ENCODE peak calls at places on chromosomes 5 and 9, in seven cellular contexts. J, G, M, Y, X, S and Z are unnamed samples.

GRCh38 chr9:17402309-17402708 is 176.6 kb upstream of the SH3GL2 start:
- DNase-seq in J (no peak), G (peak), M (peak), Y (no peak), X (peak), S (peak), Z (no peak)

GRCh38 chr9:89422151-89422918 is 75.6 kb downstream of the SEMA4D start:
- DNase-seq in J (no peak), G (peak), M (no peak), Y (no peak), X (no peak), S (peak), Z (no peak)

GRCh38 chr5:62578540-62578939 is at the start of gene LRRC70:
- DNase-seq in J (no peak), G (peak), M (peak), Y (no peak), X (peak), S (peak), Z (no peak)

GRCh38 chr5:820245-820644 is 30.5 kb downstream of the ZDHHC11 start:
- DNase-seq in J (peak), G (no peak), M (no peak), Y (no peak), X (no peak), S (no peak), Z (no peak)

GRCh38 chr5:73896117-73896516 is 270.1 kb downstream of the ARHGEF28 start:
- DNase-seq in J (no peak), G (no peak), M (no peak), Y (no peak), X (no peak), S (no peak), Z (no peak)

GRCh38 chr9:95264954-95265615 is 52.4 kb downstream of the FANCC start:
- DNase-seq in J (peak), G (peak), M (peak), Y (no peak), X (peak), S (peak), Z (no peak)

GRCh38 chr5:55816342-55816741 is 34.8 kb upstream of the IL31RA start:
- DNase-seq in J (peak), G (peak), M (peak), Y (no peak), X (no peak), S (peak), Z (peak)

GRCh38 chr5:67156976-67157583 is 39.5 kb downstream of the CD180 start:
- DNase-seq in J (no peak), G (peak), M (peak), Y (no peak), X (peak), S (peak), Z (no peak)

DNA sequence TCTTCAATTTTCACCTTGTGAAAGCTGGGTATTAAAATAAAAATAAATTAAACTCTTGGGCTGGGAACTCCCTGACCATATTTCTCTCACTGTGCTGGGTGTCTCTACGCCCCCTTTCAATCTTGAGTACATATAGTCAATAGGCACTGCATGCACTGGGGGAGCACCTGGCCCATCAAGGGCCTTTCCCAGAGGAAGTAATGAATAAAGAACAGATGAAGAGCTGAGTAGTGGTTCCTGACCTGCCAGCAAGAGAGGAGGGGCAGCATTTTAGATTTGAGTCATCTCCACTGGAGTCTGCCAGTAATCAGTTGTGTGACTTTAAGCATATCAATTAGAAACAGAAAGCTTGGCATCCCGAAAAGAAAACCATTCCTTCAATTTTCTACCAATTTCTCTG is 6.2 kb downstream of the MAPKAP1 start:
- DNase-seq in J (no peak), G (no peak), M (peak), Y (no peak), X (no peak), S (no peak), Z (peak)
- H3K4me3 ChIP-seq in J (no peak), G (no peak), M (no peak), Y (no peak), X (no peak), S (no peak), Z (peak)

DNA sequence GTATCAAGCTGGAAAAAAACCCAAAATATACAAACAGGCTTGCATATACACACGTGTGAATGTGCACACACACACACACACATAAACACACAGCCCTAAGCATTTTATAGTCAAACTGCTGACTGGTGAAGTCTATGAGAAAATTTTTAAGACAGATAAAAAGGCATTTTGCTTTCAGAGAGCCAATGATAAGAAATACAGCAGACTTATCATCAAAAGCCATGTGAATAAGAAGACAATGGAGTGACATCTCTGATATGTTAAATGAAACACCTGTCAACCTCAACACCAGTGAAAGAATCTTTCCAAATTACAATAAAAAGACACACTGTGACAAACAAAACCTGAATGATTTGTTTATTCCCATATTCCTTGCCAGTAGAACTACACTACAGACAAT is 233.3 kb downstream of the CDH9 start:
- DNase-seq in J (no peak), G (no peak), M (no peak), Y (no peak), X (no peak), S (no peak), Z (no peak)
- TF ChIP-seq CTCF in J (no peak), G (no peak), M (no peak), Y (no peak), X (no peak), S (no peak), Z (no peak)

GRCh38 chr9:23820731-23821399 is 5.2 kb downstream of the ELAVL2 start:
- DNase-seq in J (no peak), G (no peak), M (no peak), Y (no peak), X (peak), S (no peak), Z (no peak)
- H3K4me3 ChIP-seq in J (no peak), G (no peak), M (no peak), Y (peak), X (peak), S (no peak), Z (peak)

DNA sequence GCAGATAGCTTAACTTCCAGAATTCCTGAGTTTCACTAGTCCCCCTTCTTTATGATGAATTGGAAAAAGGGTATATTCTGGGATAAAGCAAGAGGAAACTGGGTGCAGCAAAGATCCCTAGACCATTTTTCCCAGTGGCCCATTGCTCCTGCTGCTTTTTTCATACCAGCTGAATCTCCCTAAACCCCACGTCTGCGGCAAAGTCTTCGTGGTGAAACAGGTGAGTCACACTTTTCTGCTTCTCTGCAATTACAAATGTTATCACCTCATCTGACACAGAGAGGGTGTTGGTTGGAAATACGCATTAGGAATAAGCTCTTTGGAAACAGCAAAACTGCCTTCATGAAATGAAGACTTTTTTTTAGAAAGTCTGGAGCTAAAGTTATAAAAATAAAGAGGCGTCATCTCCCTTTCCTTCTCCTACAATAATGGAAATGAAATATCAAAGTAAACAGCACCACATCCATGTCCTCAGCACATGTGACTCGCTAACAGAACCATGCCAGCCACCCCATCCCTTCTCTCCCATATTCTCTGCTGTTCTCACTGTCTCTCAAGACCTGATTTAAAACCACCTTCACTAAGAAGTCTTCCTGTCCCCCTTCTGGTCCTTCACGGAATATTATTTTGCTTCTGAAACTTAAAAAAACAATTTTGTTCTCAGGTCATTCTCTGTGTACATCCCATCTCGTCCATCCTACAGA is 39.5 kb upstream of the GLRX start:
- DNase-seq in J (peak), G (peak), M (peak), Y (no peak), X (no peak), S (peak), Z (no peak)
- TF ChIP-seq CTCF in J (no peak), G (peak), M (peak), Y (no peak), X (no peak), S (peak), Z (no peak)

DNA sequence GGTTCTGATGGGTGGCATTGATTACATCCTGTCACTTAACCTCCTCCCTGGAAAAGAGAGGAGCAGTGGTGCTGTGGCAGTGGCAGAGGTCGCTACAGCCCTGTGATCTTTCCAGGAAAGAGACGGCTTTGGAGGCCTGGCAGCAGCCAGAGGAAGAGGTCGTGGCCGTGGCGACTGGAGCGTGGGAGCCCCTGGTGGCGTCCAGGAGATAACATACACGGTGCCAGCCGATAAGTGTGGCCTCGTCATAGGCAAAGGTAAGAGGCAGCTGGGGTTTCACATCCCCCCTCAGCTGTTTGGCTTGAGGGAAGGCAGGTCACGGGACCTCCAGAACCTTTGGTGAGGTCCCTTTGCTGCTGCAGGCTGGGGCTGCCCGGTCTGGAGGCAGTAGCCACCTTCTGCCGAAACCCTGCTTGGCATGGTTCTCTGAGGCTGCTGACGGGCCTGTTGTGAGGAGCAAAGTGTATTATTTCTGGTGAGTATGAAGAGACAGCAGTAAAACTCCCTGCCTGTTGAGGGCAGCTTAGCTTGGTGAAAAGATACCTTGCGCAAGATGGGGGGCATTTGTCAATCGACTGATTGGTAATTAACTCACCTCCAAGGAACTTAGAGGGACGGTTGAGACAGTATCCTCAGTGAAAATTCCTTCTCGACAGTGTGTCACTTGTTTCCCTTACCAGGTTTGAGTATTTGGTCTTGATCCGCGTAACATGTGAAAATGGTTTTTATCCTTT is 38.0 kb upstream of the PRDM12 start:
- DNase-seq in J (no peak), G (no peak), M (no peak), Y (no peak), X (peak), S (no peak), Z (no peak)
- H3K4me3 ChIP-seq in J (no peak), G (no peak), M (no peak), Y (no peak), X (no peak), S (no peak), Z (no peak)